ENCODE peak calls at places on chromosomes 1 and 21, in four cellular contexts. One of them, this sample, is unnamed.

GRCh38 chr1:205925730-205926129 is 17.5 kb downstream of the SLC26A9 start:
- DNase-seq in IMR-90: peak
- DNase-seq in kidney tubule cell: peak
- DNase-seq in naive thymus-derived CD8-positive, alpha-beta T cell: no peak
- DNase-seq in this sample: no peak

GRCh38 chr1:228695015-228695955 is 40.0 kb upstream of the RHOU start:
- DNase-seq in naive thymus-derived CD8-positive, alpha-beta T cell: peak
- DNase-seq in kidney tubule cell: peak
- DNase-seq in IMR-90: no peak
- DNase-seq in this sample: no peak

GRCh38 chr1:160154790-160155189 is 3.4 kb downstream of the ATP1A4 start:
- DNase-seq in kidney tubule cell: no peak
- DNase-seq in IMR-90: no peak
- DNase-seq in naive thymus-derived CD8-positive, alpha-beta T cell: no peak
- DNase-seq in this sample: no peak

GRCh38 chr1:176033879-176034278 is 173.2 kb downstream of the COP1 start:
- DNase-seq in IMR-90: peak
- DNase-seq in naive thymus-derived CD8-positive, alpha-beta T cell: no peak
- DNase-seq in kidney tubule cell: no peak
- DNase-seq in this sample: no peak

GRCh38 chr1:182431278-182431677 is 18.7 kb upstream of the RGSL1 start:
- DNase-seq in IMR-90: no peak
- DNase-seq in naive thymus-derived CD8-positive, alpha-beta T cell: no peak
- DNase-seq in kidney tubule cell: no peak
- DNase-seq in this sample: no peak

GRCh38 chr1:175169305-175170018 is 23.1 kb downstream of the KIAA0040 start:
- DNase-seq in kidney tubule cell: peak
- DNase-seq in IMR-90: no peak
- DNase-seq in naive thymus-derived CD8-positive, alpha-beta T cell: no peak
- DNase-seq in this sample: no peak

GRCh38 chr1:205812271-205812877 is 624 bp downstream of the SLC41A1 start:
- DNase-seq in naive thymus-derived CD8-positive, alpha-beta T cell: no peak
- DNase-seq in IMR-90: peak
- DNase-seq in kidney tubule cell: no peak
- DNase-seq in this sample: no peak

GRCh38 chr21:34900376-34900775 is 148.7 kb downstream of the RUNX1 start:
- DNase-seq in kidney tubule cell: peak
- DNase-seq in naive thymus-derived CD8-positive, alpha-beta T cell: no peak
- DNase-seq in IMR-90: no peak
- DNase-seq in this sample: no peak

GRCh38 chr1:41811978-41812852 is 106.5 kb downstream of the HIVEP3 start:
- DNase-seq in kidney tubule cell: peak
- DNase-seq in naive thymus-derived CD8-positive, alpha-beta T cell: peak
- DNase-seq in IMR-90: peak
- DNase-seq in this sample: peak

GRCh38 chr21:39263372-39263771 is 50.1 kb downstream of the BRWD1 start:
- DNase-seq in kidney tubule cell: no peak
- DNase-seq in naive thymus-derived CD8-positive, alpha-beta T cell: no peak
- DNase-seq in IMR-90: peak
- DNase-seq in this sample: no peak

GRCh38 chr1:165162671-165163241 is 193.8 kb downstream of the LMX1A start:
- DNase-seq in naive thymus-derived CD8-positive, alpha-beta T cell: no peak
- DNase-seq in kidney tubule cell: peak
- DNase-seq in IMR-90: no peak
- DNase-seq in this sample: no peak

GRCh38 chr21:15080504-15080903 is 15.7 kb upstream of the NRIP1 start:
- DNase-seq in IMR-90: no peak
- DNase-seq in kidney tubule cell: peak
- DNase-seq in naive thymus-derived CD8-positive, alpha-beta T cell: no peak
- DNase-seq in this sample: no peak

This sample was measured in cerebellum.